ENCODE peak calls at places on chromosomes 5 and 9, in four cellular contexts. Y, B, U and S are unnamed samples.

GRCh38 chr5:1048162-1048721 is 39.6 kb downstream of the NKD2 start:
- DNase-seq in U (no peak), Y (no peak), B (no peak), S (no peak)

GRCh38 chr5:10338996-10339903 is 14.2 kb upstream of the MARCHF6 start:
- DNase-seq in B (no peak), Y (no peak), U (no peak), S (no peak)

GRCh38 chr5:154260224-154260859 is 69.8 kb downstream of the GALNT10 start:
- DNase-seq in B (no peak), Y (no peak), U (peak; percentile 38), S (peak; percentile 74)

GRCh38 chr5:67942451-67942830 is 273.1 kb upstream of the PIK3R1 start:
- DNase-seq in B (no peak), U (no peak), Y (no peak), S (no peak)

GRCh38 chr9:128406848-128407391 is 13.7 kb upstream of the CERCAM start:
- DNase-seq in Y (no peak), U (peak; percentile 41), B (no peak), S (no peak)

GRCh38 chr5:147481857-147482256 is 28.0 kb downstream of the DPYSL3 start:
- DNase-seq in U (peak; percentile 85), Y (no peak), B (no peak), S (no peak)

GRCh38 chr9:2859776-2860379 is 16.0 kb upstream of the PUM3 start:
- DNase-seq in B (peak; percentile 64), U (peak; percentile 72), Y (no peak), S (no peak)

GRCh38 chr9:101711330-101711941 is 27.0 kb downstream of the GRIN3A start:
- DNase-seq in U (peak; percentile 13), B (peak; percentile 44), Y (no peak), S (no peak)

GRCh38 chr9:123360161-123361085 is 4.4 kb downstream of the CRB2 start:
- DNase-seq in B (peak; percentile 53), Y (no peak), U (no peak), S (peak; percentile 81)

GRCh38 chr5:131270809-131271208 is 7.0 kb downstream of the CDC42SE2 start:
- DNase-seq in B (no peak), Y (no peak), U (peak; percentile 34), S (no peak)

GRCh38 chr9:80242022-80242421 is 670.3 kb downstream of the TLE4 start:
- DNase-seq in Y (no peak), B (no peak), U (no peak), S (no peak)

GRCh38 chr5:99646011-99646647 is 717.3 kb upstream of the CHD1 start:
- DNase-seq in Y (no peak), U (no peak), B (no peak), S (no peak)

GRCh38 chr9:112332272-112332671 is 1.1 kb downstream of the PTBP3 start:
- DNase-seq in Y (no peak), B (no peak), U (peak; percentile 34), S (no peak)

GRCh38 chr5:113056988-113057387 is 80.4 kb downstream of the DCP2 start:
- DNase-seq in B (no peak), U (no peak), Y (no peak), S (no peak)

GRCh38 chr5:88021141-88021540 is 247.5 kb downstream of the TMEM161B start:
- DNase-seq in U (no peak), B (no peak), Y (no peak), S (no peak)

GRCh38 chr5:108765647-108766046 is 17.9 kb downstream of the FER start:
- DNase-seq in U (peak; percentile 50), Y (no peak), B (no peak), S (no peak)

GRCh38 chr9:137415451-137415850 is 7.5 kb downstream of the EXD3 start:
- DNase-seq in B (no peak), Y (no peak), U (no peak), S (no peak)

GRCh38 chr5:50807661-50808060 is 141.2 kb downstream of the PARP8 start:
- DNase-seq in Y (no peak), U (peak; percentile 66), B (no peak), S (peak; percentile 79)

GRCh38 chr5:107092695-107093094 is 578.0 kb downstream of the EFNA5 start:
- DNase-seq in U (peak; percentile 12), B (no peak), Y (no peak), S (no peak)

GRCh38 chr5:141742866-141743651 is 61.0 kb upstream of the ARAP3 start:
- DNase-seq in U (peak; percentile 45), Y (no peak), B (peak; percentile 14), S (no peak)

GRCh38 chr5:80654054-80654390 is 430 bp upstream of the MSH3 start:
- DNase-seq in Y (no peak), U (peak; percentile 15), B (peak; percentile 64), S (no peak)

GRCh38 chr5:26031481-26031880 is 1006.9 kb downstream of the CDH9 start:
- DNase-seq in B (no peak), Y (no peak), U (no peak), S (no peak)

GRCh38 chr5:141513021-141513626 is 24.2 kb downstream of the PCDHGC5 start:
- DNase-seq in U (no peak), Y (no peak), B (peak; percentile 49), S (no peak)

GRCh38 chr9:109064963-109065701 is 51.8 kb upstream of the CTNNAL1 start:
- DNase-seq in Y (no peak), B (no peak), U (peak; percentile 18), S (no peak)

GRCh38 chr9:72894342-72894741 is 58.5 kb downstream of the ALDH1A1 start:
- DNase-seq in Y (no peak), B (no peak), U (peak; percentile 41), S (peak; percentile 100)

GRCh38 chr5:134555223-134555790 is 29.8 kb downstream of the JADE2 start:
- DNase-seq in U (no peak), B (peak; percentile 45), Y (no peak), S (no peak)

GRCh38 chr5:142215915-142216681 is 107.5 kb downstream of the NDFIP1 start:
- DNase-seq in B (no peak), Y (peak; percentile 93), U (peak; percentile 98), S (peak; percentile 91)

GRCh38 chr9:33728613-33729012 is 66.7 kb upstream of the PRSS3 start:
- DNase-seq in U (no peak), B (no peak), Y (no peak), S (no peak)

GRCh38 chr5:71816307-71816706 is 97.2 kb downstream of the CARTPT start:
- DNase-seq in Y (no peak), B (no peak), U (no peak), S (no peak)

GRCh38 chr5:23977996-23978395 is 470.6 kb downstream of the PRDM9 start:
- DNase-seq in B (peak; percentile 6), U (peak; percentile 1), Y (no peak), S (no peak)

GRCh38 chr9:95125652-95126051 is 191.9 kb downstream of the FANCC start:
- DNase-seq in Y (no peak), B (no peak), U (no peak), S (no peak)

GRCh38 chr9:95126739-95127138 is 190.8 kb downstream of the FANCC start:
- DNase-seq in Y (no peak), U (no peak), B (no peak), S (no peak)

GRCh38 chr9:95127249-95128176 is 190.0 kb downstream of the FANCC start:
- DNase-seq in Y (peak; percentile 46), U (peak; percentile 78), B (peak; percentile 78), S (peak; percentile 34)

GRCh38 chr9:95128177-95128524 is 189.4 kb downstream of the FANCC start:
- DNase-seq in Y (no peak), B (no peak), U (no peak), S (no peak)

DNA sequence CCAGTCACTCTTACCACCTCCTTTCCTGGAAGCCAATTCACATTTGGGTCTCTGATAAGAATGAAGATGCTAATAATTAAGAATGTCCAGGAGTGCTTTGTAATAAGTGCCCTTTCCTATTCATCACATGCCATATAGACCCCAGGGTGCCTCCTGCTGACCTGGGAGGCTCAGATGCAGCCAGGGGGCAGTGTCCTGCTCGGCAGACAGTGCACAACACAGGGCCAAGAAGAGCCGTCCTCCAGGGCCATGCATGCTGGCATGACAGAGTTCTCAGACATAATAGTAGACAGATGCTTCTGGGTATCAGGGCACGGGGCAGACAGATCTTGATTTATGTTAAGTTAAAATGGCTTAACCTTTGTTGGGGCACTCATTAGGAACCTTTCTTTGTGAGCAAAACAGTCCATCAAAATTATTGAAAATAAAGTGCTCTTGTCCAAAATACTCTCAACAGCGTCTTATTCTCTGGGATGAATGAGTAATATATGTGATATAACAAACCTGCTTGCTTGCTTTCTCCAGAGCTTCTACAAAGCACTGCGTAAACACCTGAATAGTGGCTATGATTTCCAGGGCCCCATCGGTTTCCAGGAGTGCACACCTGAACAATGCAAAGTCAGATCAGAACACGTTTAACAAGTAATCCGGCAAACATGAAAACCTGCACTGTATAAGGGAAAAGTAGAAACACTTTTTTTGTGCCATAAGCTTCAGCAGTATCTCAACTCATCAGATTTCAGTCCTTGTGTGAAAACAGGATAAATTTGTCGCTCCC is 192.7 kb downstream of the FANCC start:
- DNase-seq in Y (no peak), U (no peak), B (no peak), S (no peak)
- TF ChIP-seq CTCF in Y (no peak), U (peak; percentile 27), B (no peak), S (peak; percentile 38)

DNA sequence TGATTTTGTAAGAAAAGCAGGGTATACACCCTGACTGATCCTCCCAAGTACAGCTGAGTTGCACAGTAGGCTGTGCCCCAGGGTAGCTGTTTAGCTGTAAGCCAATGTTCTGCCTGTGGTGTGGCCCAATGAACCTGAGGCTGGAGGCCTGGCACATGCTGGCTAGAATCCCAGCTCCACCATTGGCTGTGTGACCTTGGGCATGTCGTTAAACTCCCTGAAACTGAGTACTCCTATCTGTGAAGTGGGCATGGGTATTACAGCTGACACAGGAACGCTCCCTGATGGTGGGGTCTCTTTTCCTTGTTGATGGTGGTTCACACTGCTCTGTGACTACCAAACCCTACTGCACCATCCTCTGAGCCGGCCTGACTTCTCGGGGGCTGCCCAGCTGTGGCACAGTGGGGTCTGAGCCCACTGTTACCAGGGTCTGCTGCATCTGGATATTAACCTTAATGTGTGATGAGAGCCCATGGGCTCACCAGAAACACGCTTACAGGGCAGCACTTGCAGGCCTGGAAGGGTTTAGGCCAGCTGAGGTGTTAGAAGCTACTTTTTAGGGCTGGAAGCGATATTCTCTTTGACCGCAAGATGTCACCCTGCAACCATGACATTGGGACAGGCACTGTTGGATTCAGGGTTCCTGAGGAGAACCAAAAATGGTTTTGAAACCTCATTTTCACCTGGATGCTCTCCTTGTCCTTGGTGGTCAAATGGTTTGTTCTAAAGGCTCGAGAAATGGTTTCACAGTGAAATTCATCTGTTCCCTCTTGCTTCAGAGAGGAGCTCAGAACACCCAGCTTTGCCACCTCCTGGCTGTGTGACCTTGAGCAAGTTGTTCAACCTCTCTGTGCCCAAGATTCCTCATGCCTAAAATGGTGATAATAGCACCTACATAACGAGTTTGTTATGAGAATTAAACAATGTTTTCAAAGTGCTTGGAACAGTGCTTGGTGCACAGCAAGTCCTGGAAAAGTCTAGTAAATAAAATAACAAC is 6.8 kb upstream of the GADD45G start:
- DNase-seq in Y (peak; percentile 15), U (peak; percentile 72), B (peak; percentile 73), S (no peak)
- TF ChIP-seq CTCF in Y (peak; percentile 76), U (peak; percentile 76), B (peak; percentile 81), S (peak; percentile 86)

GRCh38 chr5:139038618-139039305 is 159.4 kb downstream of the SIL1 start:
- DNase-seq in B (no peak), U (no peak), Y (no peak), S (no peak)
- TF ChIP-seq CTCF in B (no peak), U (peak; percentile 21), Y (no peak), S (peak; percentile 23)

GRCh38 chr9:124478014-124478753 is 27.9 kb downstream of the ADGRD2 start:
- DNase-seq in Y (no peak), U (no peak), B (no peak), S (no peak)

GRCh38 chr9:124479371-124479770 is 27.8 kb downstream of the NR5A1 start:
- DNase-seq in U (no peak), Y (no peak), B (no peak), S (no peak)

GRCh38 chr9:124475868-124476690 is 25.8 kb downstream of the ADGRD2 start:
- DNase-seq in B (no peak), Y (no peak), U (no peak), S (no peak)

GRCh38 chr9:124475158-124475867 is 25.1 kb downstream of the ADGRD2 start:
- DNase-seq in Y (no peak), U (no peak), B (no peak), S (no peak)

GRCh38 chr9:124477211-124478013 is 27.2 kb downstream of the ADGRD2 start:
- DNase-seq in B (no peak), U (no peak), Y (no peak), S (no peak)
- TF ChIP-seq CTCF in B (no peak), U (no peak), Y (no peak), S (no peak)